ENCODE peak calls at places on chromosome 20, in nine cellular contexts. L is CD8-positive, alpha-beta T cell; J is sigmoid colon; R is Calu3; Z is lung; A is testis; N is astrocyte of the spinal cord; O is GM12865; V is AG09319. F is an unnamed sample.

GRCh38 chr20:6908673-6909072 is 141.2 kb downstream of the BMP2 start:
- DNase-seq in N (no peak), L (no peak), V (no peak), Z (no peak), A (no peak), J (no peak), O (no peak), R (no peak), F (peak; percentile 29)

GRCh38 chr20:17868146-17868545 is 100.4 kb downstream of the SNX5 start:
- DNase-seq in Z (no peak), L (no peak), J (no peak), A (no peak), N (no peak), R (no peak), V (no peak), O (no peak), F (no peak)

GRCh38 chr20:38764563-38765355 is 16.5 kb downstream of the ACTR5 start:
- DNase-seq in O (no peak), R (peak; percentile 88), J (no peak), Z (no peak), A (no peak), L (no peak), V (peak; percentile 47), N (peak; percentile 81), F (peak; percentile 96)

GRCh38 chr20:45798935-45799642 is 7.3 kb downstream of the DNTTIP1 start:
- DNase-seq in Z (peak; percentile 65), L (peak; percentile 55), R (peak; percentile 85), O (peak; percentile 69), A (peak; percentile 80), V (no peak), J (no peak), N (peak; percentile 40), F (peak; percentile 67)

GRCh38 chr20:39880890-39881289 is 808.1 kb downstream of the MAFB start:
- DNase-seq in L (no peak), R (no peak), Z (no peak), O (peak; percentile 38), V (no peak), J (no peak), N (no peak), A (no peak), F (peak; percentile 87)

GRCh38 chr20:49445176-49445575 is 37.3 kb downstream of the KCNB1 start:
- DNase-seq in A (no peak), O (no peak), Z (no peak), J (peak; percentile 58), N (no peak), R (peak; percentile 42), L (no peak), V (no peak), F (peak; percentile 36)

GRCh38 chr20:14259691-14260090 is 77.7 kb downstream of the FLRT3 start:
- DNase-seq in L (no peak), Z (no peak), O (no peak), A (no peak), R (no peak), V (peak; percentile 23), J (no peak), N (no peak), F (peak; percentile 40)

GRCh38 chr20:11267131-11267761 is 593.4 kb upstream of the JAG1 start:
- DNase-seq in A (no peak), Z (peak; percentile 34), O (peak; percentile 64), V (peak; percentile 72), R (peak; percentile 52), L (no peak), N (peak; percentile 97), J (no peak), F (peak; percentile 96)

GRCh38 chr20:20812141-20812540 is 99.7 kb upstream of the RALGAPA2 start:
- DNase-seq in R (no peak), A (no peak), V (no peak), N (no peak), L (no peak), J (no peak), Z (no peak), O (no peak), F (no peak)

DNA sequence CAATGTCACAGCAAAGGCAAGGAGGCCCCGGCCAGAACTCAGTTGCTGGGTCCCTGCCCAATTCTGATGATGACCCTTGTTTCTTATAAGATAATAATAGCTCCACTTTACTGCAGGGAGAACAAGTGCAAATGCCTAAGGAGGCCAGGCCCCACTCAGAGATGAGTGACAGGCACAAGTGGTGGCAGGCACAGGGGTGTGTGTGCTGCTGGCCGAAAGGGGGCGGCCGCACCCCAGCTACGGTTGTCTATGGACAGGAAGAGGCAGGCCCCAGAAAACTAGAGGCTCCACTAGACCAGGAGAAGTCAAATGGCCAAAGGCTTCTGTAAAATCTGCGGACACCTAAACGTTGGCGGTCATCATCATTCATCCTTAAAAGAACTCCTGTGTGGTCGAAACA is 28.5 kb downstream of the GNAS-AS1 start:
- DNase-seq in Z (no peak), V (no peak), O (peak; percentile 13), A (no peak), N (no peak), R (no peak), L (no peak), J (no peak), F (no peak)
- TF ChIP-seq CTCF in Z (no peak), V (no peak), O (no peak), A (no peak), N (no peak), R (no peak), L (no peak), J (no peak), F (no peak)

GRCh38 chr20:44748005-44748370 is 2.3 kb downstream of the KCNK15 start:
- DNase-seq in O (no peak), R (no peak), A (no peak), L (no peak), J (no peak), N (no peak), V (no peak), Z (no peak), F (no peak)

GRCh38 chr20:44746367-44747165 is 901 bp downstream of the KCNK15 start:
- DNase-seq in R (peak; percentile 71), Z (no peak), J (no peak), V (no peak), L (no peak), O (no peak), N (no peak), A (no peak), F (no peak)

GRCh38 chr20:44752099-44752931 is 6.7 kb downstream of the KCNK15 start:
- DNase-seq in A (no peak), N (no peak), R (no peak), L (no peak), J (no peak), V (no peak), O (no peak), Z (no peak), F (no peak)

GRCh38 chr20:44747166-44748004 is 1.7 kb downstream of the KCNK15 start:
- DNase-seq in O (peak; percentile 70), L (peak; percentile 50), Z (peak; percentile 90), J (peak; percentile 81), A (peak; percentile 92), N (peak; percentile 69), V (no peak), R (peak; percentile 98), F (peak; percentile 82)

DNA sequence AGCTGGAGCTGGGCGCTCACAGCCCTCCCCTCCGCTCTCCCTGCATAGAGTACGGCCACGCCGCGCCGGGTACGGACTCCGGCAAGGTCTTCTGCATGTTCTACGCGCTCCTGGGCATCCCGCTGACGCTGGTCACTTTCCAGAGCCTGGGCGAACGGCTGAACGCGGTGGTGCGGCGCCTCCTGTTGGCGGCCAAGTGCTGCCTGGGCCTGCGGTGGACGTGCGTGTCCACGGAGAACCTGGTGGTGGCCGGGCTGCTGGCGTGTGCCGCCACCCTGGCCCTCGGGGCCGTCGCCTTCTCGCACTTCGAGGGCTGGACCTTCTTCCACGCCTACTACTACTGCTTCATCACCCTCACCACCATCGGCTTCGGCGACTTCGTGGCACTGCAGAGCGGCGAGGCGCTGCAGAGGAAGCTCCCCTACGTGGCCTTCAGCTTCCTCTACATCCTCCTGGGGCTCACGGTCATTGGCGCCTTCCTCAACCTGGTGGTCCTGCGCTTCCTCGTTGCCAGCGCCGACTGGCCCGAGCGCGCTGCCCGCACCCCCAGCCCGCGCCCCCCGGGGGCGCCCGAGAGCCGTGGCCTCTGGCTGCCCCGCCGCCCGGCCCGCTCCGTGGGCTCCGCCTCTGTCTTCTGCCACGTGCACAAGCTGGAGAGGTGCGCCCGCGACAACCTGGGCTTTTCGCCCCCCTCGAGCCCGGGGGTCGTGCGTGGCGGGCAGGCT is 4.6 kb downstream of the KCNK15 start:
- DNase-seq in N (no peak), V (no peak), R (no peak), L (no peak), J (no peak), A (no peak), O (no peak), Z (no peak), F (no peak)
- TF ChIP-seq CTCF in N (peak; percentile 4), V (peak; percentile 16), R (peak; percentile 26), L (no peak), J (no peak), A (peak; percentile 37), O (no peak), Z (no peak), F (no peak)

GRCh38 chr20:12406978-12407377 is 489.3 kb downstream of the BTBD3 start:
- DNase-seq in J (no peak), R (no peak), O (no peak), V (no peak), N (no peak), L (no peak), A (no peak), Z (no peak), F (no peak)

GRCh38 chr20:12414446-12415274 is 497.0 kb downstream of the BTBD3 start:
- DNase-seq in J (no peak), V (no peak), N (no peak), L (no peak), Z (no peak), A (no peak), R (no peak), O (no peak), F (peak; percentile 51)

GRCh38 chr20:12410783-12411182 is 493.1 kb downstream of the BTBD3 start:
- DNase-seq in L (no peak), A (no peak), O (no peak), V (no peak), J (no peak), N (no peak), R (no peak), Z (no peak), F (peak; percentile 65)

GRCh38 chr20:12409501-12409900 is 491.8 kb downstream of the BTBD3 start:
- DNase-seq in L (no peak), V (no peak), J (no peak), Z (no peak), N (no peak), R (no peak), O (no peak), A (no peak), F (peak; percentile 85)

GRCh38 chr20:12411246-12411940 is 493.7 kb downstream of the BTBD3 start:
- DNase-seq in Z (no peak), A (no peak), R (no peak), J (no peak), O (no peak), N (no peak), L (no peak), V (no peak), F (no peak)
- TF ChIP-seq CTCF in Z (no peak), A (no peak), R (no peak), J (no peak), O (no peak), N (no peak), L (no peak), V (no peak), F (no peak)

DNA sequence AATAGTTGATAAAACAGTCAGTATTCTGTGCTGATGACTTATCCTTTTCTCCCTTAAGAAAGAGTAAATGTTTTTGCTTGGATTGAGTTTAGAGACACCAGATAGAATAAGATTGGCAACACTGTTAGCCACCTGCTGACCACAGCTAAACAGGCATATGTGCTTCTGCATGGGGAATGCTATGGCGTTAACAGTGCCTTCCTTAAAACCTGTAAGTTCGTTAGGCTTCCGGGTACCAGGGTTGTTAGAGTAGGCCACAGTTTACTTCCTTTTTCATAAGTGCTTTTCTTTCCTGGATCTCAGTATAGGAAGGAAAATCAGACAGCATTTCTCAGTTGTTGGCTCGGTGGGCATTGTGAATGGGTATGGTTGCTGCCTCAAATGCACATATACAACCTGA is 22.8 kb downstream of the TOP1 start:
- DNase-seq in R (no peak), J (no peak), V (no peak), L (no peak), N (no peak), O (no peak), A (no peak), Z (no peak), F (no peak)
- TF ChIP-seq CTCF in R (no peak), J (no peak), V (no peak), L (no peak), N (no peak), O (no peak), A (no peak), Z (no peak), F (no peak)

F was measured in epithelial cell of esophagus.